ENCODE peak calls at places on chromosomes 16 and 17, in six cellular contexts. N is stimulated activated CD8-positive, alpha-beta memory T cell treated with anti-CD3 and anti-CD28 coated beads, Interleukin-12 subunit alpha, Interleukin-12 subunit beta, amount 100 ng/mL, for 4 hours; U is amygdala; L is head of caudate nucleus; Y is NCI-H1092 treated with DMSO at 0.1 percent for 48 hours; D is NCI-H2029. V is an unnamed sample.

GRCh38 chr17:49822829-49823228 is 25.0 kb downstream of the TAC4 start:
- DNase-seq in N (no peak), U (no peak), L (no peak), Y (no peak), D (no peak), V (peak; percentile 48)

GRCh38 chr17:78133971-78134898 is 3.7 kb downstream of the TMC8 start:
- DNase-seq in N (no peak), U (peak; percentile 46), L (peak; percentile 56), Y (peak; percentile 56), D (peak; percentile 34), V (no peak)

GRCh38 chr17:35171834-35172233 is 22.4 kb downstream of the SLC35G3 start:
- DNase-seq in N (no peak), U (no peak), L (no peak), Y (no peak), D (no peak), V (no peak)

GRCh38 chr16:82464192-82464591 is 162.6 kb upstream of the CDH13 start:
- DNase-seq in N (no peak), U (no peak), L (no peak), Y (no peak), D (no peak), V (no peak)

GRCh38 chr17:17985555-17985954 is 12.9 kb downstream of the DRC3 start:
- DNase-seq in N (no peak), U (no peak), L (no peak), Y (no peak), D (no peak), V (no peak)

GRCh38 chr16:25838724-25839186 is 147.0 kb downstream of the HS3ST4 start:
- DNase-seq in N (no peak), U (no peak), L (no peak), Y (peak; percentile 71), D (peak; percentile 64), V (peak; percentile 31)

GRCh38 chr16:56815721-56816120 is 49.3 kb upstream of the SLC12A3 start:
- DNase-seq in N (no peak), U (peak; percentile 11), L (no peak), Y (no peak), D (no peak), V (no peak)

GRCh38 chr16:47728229-47728628 is 267.1 kb downstream of the PHKB start:
- DNase-seq in N (no peak), U (no peak), L (no peak), Y (no peak), D (no peak), V (no peak)

GRCh38 chr17:68544111-68544510 is 31.9 kb downstream of the PRKAR1A start:
- DNase-seq in N (no peak), U (no peak), L (no peak), Y (no peak), D (no peak), V (no peak)

GRCh38 chr16:30570621-30571443 is 682 bp downstream of the ZNF688 start:
- DNase-seq in N (no peak), U (peak; percentile 34), L (peak; percentile 50), Y (peak; percentile 36), D (no peak), V (peak; percentile 35)

GRCh38 chr17:39791296-39791992 is 53.7 kb downstream of the GRB7 start:
- DNase-seq in N (no peak), U (no peak), L (no peak), Y (no peak), D (no peak), V (no peak)

GRCh38 chr17:64348666-64349065 is 42.0 kb downstream of the PECAM1 start:
- DNase-seq in N (no peak), U (no peak), L (no peak), Y (no peak), D (no peak), V (no peak)

GRCh38 chr16:28326881-28327610 is 34.7 kb downstream of the SBK1 start:
- DNase-seq in N (peak; percentile 48), U (peak; percentile 35), L (peak; percentile 72), Y (peak; percentile 32), D (no peak), V (peak; percentile 24)

GRCh38 chr16:64627288-64627687 is 494.6 kb downstream of the CDH11 start:
- DNase-seq in N (no peak), U (no peak), L (no peak), Y (no peak), D (no peak), V (no peak)

GRCh38 chr16:72124761-72125634 is 31.4 kb downstream of the DHX38 start:
- DNase-seq in N (peak; percentile 8), U (peak; percentile 75), L (peak; percentile 86), Y (peak; percentile 77), D (peak; percentile 14), V (no peak)

GRCh38 chr17:64123114-64123513 is 6.8 kb downstream of the ERN1 start:
- DNase-seq in N (no peak), U (no peak), L (no peak), Y (no peak), D (no peak), V (no peak)

GRCh38 chr17:11240041-11240801 is 792 bp upstream of the SHISA6 start:
- DNase-seq in N (no peak), U (peak; percentile 18), L (no peak), Y (no peak), D (no peak), V (peak; percentile 12)

GRCh38 chr16:17396762-17397498 is 73.8 kb downstream of the XYLT1 start:
- DNase-seq in N (no peak), U (no peak), L (no peak), Y (peak; percentile 96), D (peak; percentile 97), V (no peak)

GRCh38 chr17:56793506-56793905 is 40.2 kb downstream of the C17orf67 start:
- DNase-seq in N (no peak), U (no peak), L (no peak), Y (no peak), D (no peak), V (no peak)

GRCh38 chr16:2428787-2429036 is 535 bp upstream of the CCNF start:
- DNase-seq in N (no peak), U (no peak), L (no peak), Y (no peak), D (no peak), V (no peak)

GRCh38 chr16:57062329-57062728 is 30.1 kb upstream of the CPNE2 start:
- DNase-seq in N (no peak), U (no peak), L (no peak), Y (no peak), D (no peak), V (peak; percentile 48)

GRCh38 chr17:15740570-15741120 is 8.6 kb downstream of the TBC1D26 start:
- DNase-seq in N (no peak), U (no peak), L (no peak), Y (no peak), D (no peak), V (no peak)

GRCh38 chr17:49260011-49260921 is 29.7 kb upstream of the PHOSPHO1 start:
- DNase-seq in N (peak; percentile 61), U (peak; percentile 8), L (peak; percentile 56), Y (no peak), D (no peak), V (peak; percentile 15)

GRCh38 chr16:22123759-22124490 is 31.6 kb downstream of the VWA3A start:
- DNase-seq in N (no peak), U (no peak), L (no peak), Y (no peak), D (no peak), V (no peak)

GRCh38 chr17:74452027-74452840 is 14.2 kb upstream of the CD300A start:
- DNase-seq in N (no peak), U (no peak), L (no peak), Y (peak; percentile 86), D (peak; percentile 82), V (no peak)

GRCh38 chr17:4944163-4944553 is 4.1 kb downstream of the RNF167 start:
- DNase-seq in N (no peak), U (no peak), L (no peak), Y (no peak), D (no peak), V (no peak)

GRCh38 chr17:82114872-82115271 is 16.8 kb upstream of the FASN start:
- DNase-seq in N (no peak), U (no peak), L (no peak), Y (no peak), D (no peak), V (no peak)

GRCh38 chr17:807146-808002 is 25.2 kb downstream of the MRM3 start:
- DNase-seq in N (no peak), U (no peak), L (no peak), Y (no peak), D (no peak), V (no peak)

GRCh38 chr17:59825533-59826316 is 67.0 kb downstream of the TUBD1 start:
- DNase-seq in N (no peak), U (no peak), L (no peak), Y (no peak), D (no peak), V (peak; percentile 41)

GRCh38 chr16:75938818-75939217 is 212.5 kb upstream of the CPHXL start:
- DNase-seq in N (no peak), U (peak; percentile 7), L (no peak), Y (no peak), D (no peak), V (no peak)

GRCh38 chr17:40453881-40454630 is 10.8 kb downstream of the IGFBP4 start:
- DNase-seq in N (no peak), U (no peak), L (no peak), Y (no peak), D (no peak), V (no peak)

GRCh38 chr16:4675864-4676786 is 17.2 kb upstream of the NUDT16L1 start:
- DNase-seq in N (peak; percentile 33), U (no peak), L (no peak), Y (no peak), D (no peak), V (no peak)

GRCh38 chr16:47143677-47144558 is at the start of gene NETO2:
- DNase-seq in N (peak; percentile 59), U (peak; percentile 35), L (peak; percentile 73), Y (peak; percentile 70), D (no peak), V (no peak)

GRCh38 chr16:57955572-57955971 is 15.4 kb downstream of the CNGB1 start:
- DNase-seq in N (no peak), U (no peak), L (no peak), Y (no peak), D (peak; percentile 22), V (no peak)

V was measured in tibial nerve.